ENCODE peak calls at places on chromosome 21, in eight cellular contexts. X is DMS 273 treated with DMSO at 0.1 percent for 48 hours, E is Ammon's horn, K is NCI-H2029 treated with DMSO at 0.1 percent for 48 hours, H is EL, F is RPMI8226, D is ELR, C is dermis blood vessel endothelial cell. V is an unnamed sample.

GRCh38 chr21:27813750-27814149 is 846.9 kb upstream of the ADAMTS5 start:
- DNase-seq in E (peak; percentile 93), X (no peak), F (no peak), C (no peak), H (no peak), D (peak; percentile 10), K (no peak), V (no peak)

GRCh38 chr21:35257413-35257812 is 208.3 kb upstream of the RUNX1 start:
- DNase-seq in K (peak; percentile 84), H (peak; percentile 93), X (peak; percentile 36), C (peak; percentile 86), D (peak; percentile 92), E (peak; percentile 51), F (peak; percentile 83), V (peak; percentile 81)

GRCh38 chr21:26964379-26964778 is 2.5 kb downstream of the ADAMTS5 start:
- DNase-seq in K (no peak), H (peak; percentile 82), X (no peak), C (no peak), D (no peak), F (no peak), E (no peak), V (peak; percentile 84)

GRCh38 chr21:40622531-40622930 is 224.4 kb downstream of the DSCAM start:
- DNase-seq in H (no peak), D (no peak), X (no peak), F (peak; percentile 62), E (no peak), K (no peak), C (no peak), V (no peak)

GRCh38 chr21:45421071-45421845 is 16.3 kb downstream of the COL18A1 start:
- DNase-seq in F (peak; percentile 82), E (no peak), K (no peak), X (no peak), D (no peak), C (peak; percentile 56), H (no peak), V (peak; percentile 78)

GRCh38 chr21:43021191-43021590 is 46.8 kb downstream of the PKNOX1 start:
- DNase-seq in C (no peak), E (no peak), H (no peak), D (no peak), X (no peak), K (no peak), F (no peak), V (peak; percentile 49)

GRCh38 chr21:46092026-46092764 is 5.7 kb upstream of the COL6A2 start:
- DNase-seq in E (no peak), H (peak; percentile 85), C (no peak), D (peak; percentile 90), K (no peak), F (no peak), X (no peak), V (peak; percentile 94)

GRCh38 chr21:39504230-39504629 is 52.5 kb downstream of the SH3BGR start:
- DNase-seq in F (peak; percentile 35), D (no peak), K (peak; percentile 9), H (no peak), X (no peak), E (no peak), C (no peak), V (no peak)

GRCh38 chr21:31730687-31731111 is 1.2 kb downstream of the SCAF4 start:
- DNase-seq in D (peak; percentile 36), E (peak; percentile 32), X (no peak), F (peak; percentile 37), K (no peak), C (peak; percentile 40), H (no peak), V (no peak)

GRCh38 chr21:43194303-43195130 is 25.7 kb downstream of the CRYAA start:
- DNase-seq in C (no peak), E (no peak), K (no peak), X (no peak), F (no peak), H (no peak), D (no peak), V (peak; percentile 72)

GRCh38 chr21:17730782-17731181 is 88.4 kb downstream of the C21orf91 start:
- DNase-seq in K (no peak), F (no peak), C (no peak), H (no peak), E (no peak), X (no peak), D (no peak), V (no peak)

GRCh38 chr21:28770867-28771661 is 221.6 kb downstream of the LTN1 start:
- DNase-seq in K (no peak), X (no peak), H (no peak), C (no peak), F (no peak), E (no peak), D (no peak), V (no peak)

GRCh38 chr21:42614811-42615342 is 38.5 kb upstream of the PDE9A start:
- DNase-seq in D (peak; percentile 29), X (no peak), E (no peak), F (peak; percentile 24), C (no peak), K (no peak), H (peak; percentile 14), V (peak; percentile 36)

GRCh38 chr21:37763298-37763697 is 153.0 kb downstream of the KCNJ6 start:
- DNase-seq in C (no peak), D (no peak), K (no peak), H (no peak), E (no peak), X (no peak), F (no peak), V (no peak)

GRCh38 chr21:42002421-42002958 is 7.7 kb downstream of the ZBTB21 start:
- DNase-seq in K (no peak), F (no peak), H (peak; percentile 95), D (peak; percentile 95), E (no peak), X (no peak), C (peak; percentile 17), V (no peak)

GRCh38 chr21:26095131-26095530 is 75.4 kb downstream of the APP start:
- DNase-seq in H (no peak), X (no peak), C (no peak), E (no peak), D (no peak), F (no peak), K (no peak), V (no peak)

GRCh38 chr21:42533963-42534355 is 20.3 kb downstream of the SLC37A1 start:
- DNase-seq in F (no peak), X (no peak), C (no peak), E (no peak), D (no peak), K (no peak), H (no peak), V (no peak)

V was measured in posterior vena cava.